ENCODE peak calls at places on chromosomes 3 and 15, in six cellular contexts. I, O, E, P, S and M are unnamed samples. For H3K4me1 and H3K27me3, the result is how much of the 10 kb centered on the place peaks cover.

GRCh38 chr3:48456466-48456865 is 9.9 kb downstream of the ATRIP start:
- DNase-seq in I (no peak), O (no peak), E (no peak), P (no peak), S (no peak), M (no peak)

GRCh38 chr3:170740726-170741591 is 129.0 kb downstream of the RPL22L1 start:
- DNase-seq in I (no peak), O (peak), E (peak), P (peak), S (peak), M (peak)

GRCh38 chr15:91586542-91586941 is 267.0 kb upstream of the SLCO3A1 start:
- DNase-seq in I (no peak), O (no peak), E (no peak), P (no peak), S (no peak), M (no peak)

GRCh38 chr3:49769926-49770325 is 16.4 kb downstream of the IP6K1 start:
- DNase-seq in I (no peak), O (no peak), E (peak), P (no peak), S (no peak), M (no peak)

GRCh38 chr3:190382082-190382481 is 5.9 kb upstream of the CLDN16 start:
- DNase-seq in I (no peak), O (no peak), E (no peak), P (no peak), S (no peak), M (no peak)

GRCh38 chr3:35679409-35680080 is 40.2 kb downstream of the ARPP21 start:
- DNase-seq in I (no peak), O (no peak), E (no peak), P (no peak), S (no peak), M (no peak)

GRCh38 chr3:65827076-65827475 is 211.6 kb downstream of the MAGI1 start:
- DNase-seq in I (no peak), O (no peak), E (no peak), P (no peak), S (no peak), M (no peak)

GRCh38 chr3:21466491-21466890 is 284.5 kb downstream of the ZNF385D start:
- DNase-seq in I (no peak), O (no peak), E (no peak), P (no peak), S (no peak), M (no peak)

GRCh38 chr3:111729087-111729846 is 129.8 kb upstream of the PHLDB2 start:
- DNase-seq in I (no peak), O (no peak), E (peak), P (no peak), S (peak), M (peak)

GRCh38 chr3:71117572-71118247 is 465.8 kb downstream of the FOXP1 start:
- DNase-seq in I (no peak), O (no peak), E (no peak), P (peak), S (no peak), M (no peak)

DNA sequence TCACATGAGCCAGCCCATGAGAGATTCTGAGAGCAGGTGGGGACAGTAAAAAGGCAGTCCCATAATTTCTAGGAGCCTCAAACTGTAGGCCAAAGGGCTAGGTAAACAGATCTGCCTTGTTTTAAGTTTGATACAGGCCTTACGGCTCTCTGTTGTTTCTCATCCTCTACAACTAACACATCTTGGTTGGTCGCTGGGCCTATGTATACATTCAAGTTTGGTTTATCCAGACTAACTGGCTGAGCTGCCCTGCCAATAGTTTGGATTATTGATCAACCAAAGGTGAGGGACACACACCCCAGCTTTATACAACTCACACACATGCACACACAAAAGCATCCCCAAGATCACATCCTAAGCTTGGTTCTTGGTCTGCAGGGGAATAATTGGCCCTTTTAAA is 3.0 kb downstream of the SIAH2 start:
- DNase-seq in I (no peak), O (no peak), E (no peak), P (no peak), S (no peak), M (no peak)
- H3K4me1 ChIP-seq in I (under half), O (under half), E (under half), P (under half), S (under half), M (under half)

DNA sequence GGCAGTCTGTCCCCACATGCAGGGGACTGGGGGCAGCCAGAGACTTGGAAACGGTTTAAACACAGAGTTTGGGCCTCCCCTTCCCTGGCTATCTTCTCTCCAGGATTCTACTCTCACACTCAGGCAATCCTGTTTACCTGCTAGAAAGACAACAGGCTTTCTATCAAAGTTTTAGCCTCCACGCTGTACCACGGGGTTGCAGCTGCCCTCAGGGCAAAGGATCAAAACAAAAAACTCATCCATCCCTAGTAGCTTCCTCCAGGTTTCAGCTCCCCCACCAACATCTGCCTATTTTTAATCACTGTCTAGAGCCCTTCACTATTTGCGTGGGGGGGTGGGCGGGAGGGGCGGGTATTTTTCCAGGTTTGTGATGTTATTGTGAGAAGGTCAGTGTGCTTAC is 286.8 kb upstream of the TRIM42 start:
- DNase-seq in I (no peak), O (no peak), E (no peak), P (no peak), S (no peak), M (no peak)
- H3K27me3 ChIP-seq in I (under half), O (under half), E (under half), P (under half), S (under half), M (under half)

DNA sequence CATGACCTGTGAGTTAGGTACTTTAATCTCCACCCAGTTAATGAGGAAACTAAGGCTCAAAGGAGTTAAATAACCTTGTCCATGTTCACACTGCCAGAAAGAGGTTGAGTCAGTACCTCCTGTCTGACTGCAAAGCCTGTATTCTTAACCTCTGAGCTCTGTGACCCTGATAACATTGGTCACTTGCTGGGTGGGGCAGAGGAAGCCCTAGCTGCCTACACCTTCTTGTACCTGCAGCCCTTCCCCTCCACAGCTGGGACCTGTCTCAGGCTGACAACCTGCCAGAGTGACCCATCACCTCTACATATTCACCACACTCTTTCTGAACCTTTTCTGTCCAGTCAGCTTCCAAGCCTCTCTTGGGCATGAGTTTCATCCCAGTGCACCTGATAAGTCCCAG is 106.1 kb upstream of the HES1 start:
- DNase-seq in I (no peak), O (no peak), E (no peak), P (no peak), S (no peak), M (no peak)
- H3K4me1 ChIP-seq in I (under half), O (under half), E (under half), P (under half), S (under half), M (under half)

GRCh38 chr15:48647963-48648362 is 2.5 kb upstream of the FBN1 start:
- DNase-seq in I (peak), O (no peak), E (no peak), P (peak), S (no peak), M (no peak)
- H3K27me3 ChIP-seq in I (under half), O (under half), E (under half), P (under half), S (under half), M (under half)

DNA sequence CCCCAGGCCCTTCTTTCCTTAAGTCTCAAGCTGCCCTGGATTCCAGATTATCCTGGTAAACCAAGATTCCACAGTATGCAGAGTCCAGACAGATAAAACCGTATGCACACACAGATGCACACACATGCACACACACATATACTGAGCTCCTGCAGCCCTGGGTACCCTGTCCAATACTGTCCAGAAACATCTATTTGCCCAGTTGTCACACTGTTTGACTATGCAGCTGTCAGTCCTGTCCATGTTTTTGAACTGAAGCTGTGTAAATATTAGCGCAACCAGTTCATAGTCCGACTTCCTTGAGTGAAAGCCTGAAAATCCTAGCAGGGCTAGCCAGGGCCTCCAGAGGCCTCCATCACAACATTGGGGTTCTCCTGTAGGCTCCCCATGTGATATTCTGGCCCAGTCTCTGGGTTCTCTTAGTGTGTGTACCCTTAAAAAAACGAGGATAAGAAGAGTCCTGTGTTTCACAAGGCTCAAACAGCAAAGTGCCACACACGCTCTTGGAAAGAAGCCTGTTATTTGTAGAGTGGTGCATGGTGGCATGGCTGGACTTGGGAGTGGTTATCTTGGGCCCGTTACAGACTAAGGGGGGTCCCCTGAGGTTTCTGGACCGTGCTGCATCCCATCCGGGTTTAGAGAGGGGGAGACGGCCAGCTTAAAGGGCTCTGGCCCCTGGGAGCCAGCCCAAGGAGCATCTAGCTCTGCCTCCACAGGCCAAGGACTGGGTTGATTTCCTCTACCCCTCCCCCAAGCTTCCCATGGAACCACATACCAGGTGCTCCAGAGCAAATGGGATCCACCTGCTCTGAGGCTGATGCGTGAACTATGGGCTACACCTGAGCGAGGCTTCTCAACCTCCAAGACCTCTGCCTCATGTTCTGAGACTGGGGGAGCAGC is 108.3 kb downstream of the IQSEC1 start:
- DNase-seq in I (no peak), O (no peak), E (no peak), P (no peak), S (no peak), M (no peak)
- H3K4me1 ChIP-seq in I (under half), O (under half), E (under half), P (under half), S (under half), M (under half)

DNA sequence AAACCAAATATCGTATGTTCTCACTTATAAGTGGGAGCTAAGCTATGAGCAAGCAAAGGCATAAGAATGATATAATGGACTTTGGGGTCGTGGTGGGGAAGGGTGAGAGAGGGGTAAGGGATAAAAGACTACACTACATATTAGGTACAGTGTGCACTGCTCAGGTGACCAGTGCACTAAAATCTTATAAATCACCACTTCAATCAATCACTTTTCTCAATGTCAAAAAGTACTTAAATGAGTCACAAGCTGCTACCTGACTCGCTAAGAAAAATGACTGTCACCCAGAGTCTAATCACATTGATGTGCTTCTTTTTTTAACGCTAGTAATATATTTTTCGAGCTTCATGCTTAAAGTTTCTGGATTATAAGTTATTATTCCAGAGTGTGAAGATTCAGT is 95.5 kb downstream of the CBLB start:
- DNase-seq in I (no peak), O (no peak), E (no peak), P (no peak), S (no peak), M (no peak)
- H3K27me3 ChIP-seq in I (under half), O (under half), E (under half), P (under half), S (under half), M (under half)